ENCODE peak calls at places on chromosomes 1 and 21, in six cellular contexts. G is heart left ventricle, K is endothelial cell of umbilical vein, A is lower lobe of right lung, J is coronary artery, L is mesendoderm. E is an unnamed sample.

GRCh38 chr1:157678721-157679120 is 21.8 kb downstream of the FCRL3 start:
- DNase-seq in G (no peak), K (no peak), A (no peak), J (no peak), L (no peak), E (no peak)

GRCh38 chr1:169650551-169650950 is 20.6 kb upstream of the SELP start:
- DNase-seq in G (no peak), K (peak; percentile 38), A (no peak), J (no peak), L (no peak), E (no peak)

GRCh38 chr1:36572142-36572715 is 89.5 kb upstream of the CSF3R start:
- DNase-seq in G (no peak), K (no peak), A (peak; percentile 12), J (no peak), L (no peak), E (no peak)

GRCh38 chr21:37040212-37040611 is 32.7 kb downstream of the PIGP start:
- DNase-seq in G (no peak), K (no peak), A (no peak), J (no peak), L (no peak), E (no peak)

GRCh38 chr1:163632269-163632668 is 310.5 kb downstream of the NUF2 start:
- DNase-seq in G (no peak), K (no peak), A (no peak), J (no peak), L (no peak), E (no peak)

GRCh38 chr1:35807614-35808375 is at the start of gene AGO4:
- DNase-seq in G (peak; percentile 86), K (peak; percentile 42), A (peak; percentile 82), J (peak; percentile 74), L (peak; percentile 82), E (no peak)

GRCh38 chr1:218735436-218735835 is 390.3 kb downstream of the TGFB2 start:
- DNase-seq in G (no peak), K (no peak), A (no peak), J (no peak), L (no peak), E (no peak)

GRCh38 chr21:36471254-36471723 is 8.6 kb downstream of the CLDN14 start:
- DNase-seq in G (no peak), K (no peak), A (no peak), J (no peak), L (no peak), E (no peak)

GRCh38 chr21:32411366-32412161 is 942 bp upstream of the EVA1C start:
- DNase-seq in G (peak; percentile 96), K (peak; percentile 57), A (peak; percentile 95), J (peak; percentile 96), L (no peak), E (no peak)

GRCh38 chr1:31584869-31585735 is 8.8 kb downstream of the TINAGL1 start:
- DNase-seq in G (no peak), K (no peak), A (no peak), J (peak; percentile 70), L (no peak), E (no peak)

GRCh38 chr1:62493656-62494055 is 56.8 kb downstream of the USP1 start:
- DNase-seq in G (no peak), K (peak; percentile 5), A (no peak), J (no peak), L (no peak), E (no peak)

GRCh38 chr1:226215239-226215638 is 8.2 kb upstream of the MIXL1 start:
- DNase-seq in G (no peak), K (no peak), A (no peak), J (no peak), L (peak; percentile 90), E (no peak)

GRCh38 chr1:177927021-177927596 is 42.7 kb downstream of the SEC16B start:
- DNase-seq in G (no peak), K (peak; percentile 83), A (no peak), J (no peak), L (no peak), E (peak; percentile 24)

GRCh38 chr1:160610584-160611242 is 31.4 kb upstream of the CD84 start:
- DNase-seq in G (no peak), K (no peak), A (no peak), J (no peak), L (peak; percentile 25), E (no peak)

GRCh38 chr21:46097826-46098286 is at the start of gene COL6A2:
- DNase-seq in G (peak; percentile 86), K (no peak), A (peak; percentile 55), J (peak; percentile 80), L (peak; percentile 75), E (no peak)

GRCh38 chr1:222140206-222140605 is 398.3 kb upstream of the DUSP10 start:
- DNase-seq in G (no peak), K (no peak), A (no peak), J (no peak), L (no peak), E (no peak)

GRCh38 chr1:6475381-6476133 is 9.6 kb upstream of the TNFRSF25 start:
- DNase-seq in G (peak; percentile 82), K (no peak), A (peak; percentile 84), J (no peak), L (peak; percentile 46), E (no peak)

GRCh38 chr21:17334478-17334877 is 178.4 kb upstream of the CXADR start:
- DNase-seq in G (no peak), K (no peak), A (no peak), J (no peak), L (no peak), E (no peak)

GRCh38 chr1:183989078-183989577 is 48.4 kb downstream of the COLGALT2 start:
- DNase-seq in G (no peak), K (no peak), A (no peak), J (no peak), L (peak; percentile 31), E (peak; percentile 27)

GRCh38 chr1:9079980-9080703 is 10.7 kb upstream of the SLC2A5 start:
- DNase-seq in G (no peak), K (no peak), A (no peak), J (no peak), L (no peak), E (no peak)
- H3K27ac ChIP-seq in G (no peak overlapping the region), K (no peak overlapping the region), A (no peak overlapping the region), J (no peak overlapping the region), L (no peak overlapping the region), E (peak overlapping the region; percentile 28)

DNA sequence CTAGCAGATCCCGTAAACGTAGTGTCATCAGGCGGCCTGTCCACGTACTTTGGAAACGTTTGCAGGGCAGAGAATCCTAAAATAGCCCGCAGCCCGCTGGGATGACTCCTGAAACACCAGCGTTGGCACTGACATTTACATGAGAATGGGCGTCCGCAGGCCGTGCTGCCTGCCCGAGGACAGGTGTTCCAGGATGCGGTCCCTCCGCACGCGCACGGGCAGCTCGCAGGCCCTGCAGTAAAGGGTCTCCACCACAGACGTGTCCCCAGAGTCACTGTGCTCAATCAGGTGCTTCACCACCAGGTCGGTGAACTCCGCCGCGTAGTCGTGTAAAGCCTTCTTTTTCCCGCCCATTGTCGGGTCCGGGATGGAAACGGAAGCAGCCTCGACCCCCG is 5.9 kb upstream of the CCDC27 start:
- DNase-seq in G (peak; percentile 59), K (no peak), A (peak; percentile 45), J (no peak), L (peak; percentile 35), E (no peak)
- H3K27ac ChIP-seq in G (no peak overlapping the region), K (no peak overlapping the region), A (peak overlapping the region; percentile 68), J (peak overlapping the region; percentile 80), L (no peak overlapping the region), E (no peak overlapping the region)

GRCh38 chr1:150550222-150551048 is 1.2 kb downstream of the ADAMTSL4 start:
- DNase-seq in G (no peak), K (no peak), A (no peak), J (peak; percentile 88), L (peak; percentile 68), E (no peak)
- H3K27ac ChIP-seq in G (no peak overlapping the region), K (no peak overlapping the region), A (peak overlapping the region; percentile 85), J (peak overlapping the region; percentile 99), L (peak overlapping the region; percentile 23), E (peak overlapping the region; percentile 73)

DNA sequence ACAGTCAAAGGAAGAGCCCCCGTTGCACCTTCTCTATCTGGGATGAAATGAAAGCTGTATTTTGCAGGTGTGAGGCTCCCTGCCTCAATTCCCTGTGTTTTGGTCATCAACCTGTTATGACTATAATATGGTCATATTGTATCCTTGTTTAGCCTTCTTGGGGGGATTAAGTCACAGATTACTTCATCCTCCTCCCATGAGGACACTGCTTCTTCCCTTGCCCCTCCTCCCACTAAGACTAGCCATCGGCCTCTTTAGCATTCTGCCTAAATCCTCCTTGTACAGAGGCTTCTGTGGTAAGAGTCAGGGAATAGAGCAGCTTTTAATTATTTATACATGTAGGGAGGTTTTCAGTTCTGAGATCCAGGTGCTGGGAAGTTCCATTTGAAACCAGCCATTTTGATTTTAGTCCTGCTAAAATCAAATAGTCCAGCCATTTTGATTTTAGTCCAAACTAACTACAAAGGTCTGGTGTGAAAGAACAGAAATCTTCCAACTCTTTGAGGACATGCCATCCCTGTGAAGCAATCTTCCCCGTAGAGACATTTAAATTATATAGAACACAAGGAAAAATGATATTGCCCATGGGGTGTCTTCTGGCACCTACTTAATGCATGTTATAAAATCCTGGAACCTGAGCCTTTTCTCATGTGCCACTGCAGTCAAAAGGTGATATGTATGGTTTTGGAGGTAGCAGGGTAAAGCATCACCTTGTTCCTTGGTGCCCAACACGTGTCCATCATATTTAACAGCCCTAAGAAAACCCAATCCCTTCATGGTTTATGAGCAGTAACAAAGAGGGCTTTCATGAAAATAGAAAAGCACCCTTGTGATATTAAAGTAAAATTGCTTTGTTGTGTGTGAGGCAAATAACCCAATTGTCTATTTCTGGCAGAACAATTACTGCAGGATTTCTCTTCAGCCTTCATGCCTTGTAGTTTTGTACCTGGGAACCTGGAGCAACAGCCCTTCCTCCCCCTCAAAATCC is 26.2 kb downstream of the ANGPTL7 start:
- DNase-seq in G (no peak), K (no peak), A (no peak), J (no peak), L (no peak), E (no peak)
- H3K27ac ChIP-seq in G (no peak overlapping the region), K (no peak overlapping the region), A (no peak overlapping the region), J (no peak overlapping the region), L (no peak overlapping the region), E (no peak overlapping the region)

DNA sequence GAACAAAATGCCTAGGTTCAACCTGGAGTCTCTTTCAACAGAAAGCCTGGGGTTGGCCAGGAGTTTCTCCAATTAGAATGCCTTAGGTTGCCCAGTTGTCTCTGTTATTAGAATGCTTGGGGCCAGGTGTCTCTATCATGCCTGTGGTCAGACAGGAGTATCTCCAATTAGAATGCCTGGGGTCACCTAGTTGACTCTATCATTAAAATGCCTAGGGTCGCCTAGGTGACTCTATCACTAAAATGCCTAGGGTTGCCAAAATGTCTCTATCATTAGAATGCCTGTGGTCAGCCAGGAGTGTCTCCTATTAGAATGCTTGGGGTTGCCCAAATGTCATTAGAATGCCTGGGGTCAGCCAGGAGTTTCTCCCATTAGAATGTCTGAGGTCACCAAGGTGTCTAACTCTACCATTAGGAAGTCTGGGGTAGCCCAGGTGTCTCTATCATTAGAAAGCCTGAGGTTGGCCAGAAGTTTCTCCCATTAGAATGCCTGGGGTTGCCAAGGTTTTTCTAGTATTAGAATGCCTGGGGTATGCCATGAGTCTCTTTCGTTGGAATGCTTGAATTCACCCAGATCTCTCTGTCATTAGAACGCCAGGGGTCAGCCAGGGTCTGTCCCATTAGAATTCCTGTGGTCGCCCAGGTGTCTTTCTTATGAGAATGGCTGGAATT is 57.9 kb downstream of the RNF187 start:
- DNase-seq in G (no peak), K (no peak), A (no peak), J (no peak), L (no peak), E (no peak)
- H3K27ac ChIP-seq in G (no peak overlapping the region), K (no peak overlapping the region), A (no peak overlapping the region), J (no peak overlapping the region), L (no peak overlapping the region), E (no peak overlapping the region)